ENCODE peak calls at places on chromosomes 7 and 10, in ten cellular contexts. I is cardiac muscle cell, J is fibroblast of lung, Y is HCT116, D is sigmoid colon, Z is BJ, V is cardiac fibroblast, S is choroid plexus epithelial cell, M is fibroblast of pulmonary artery, G is AG04450. T is an unnamed sample.

GRCh38 chr10:110207805-110208613 is 604 bp downstream of the MXI1 start:
- DNase-seq in I (peak), J (peak), Y (no peak), D (peak), Z (no peak), V (peak), S (peak), M (peak), G (no peak), T (no peak)

GRCh38 chr7:44460325-44460724 is 30.1 kb downstream of the NUDCD3 start:
- DNase-seq in I (no peak), J (peak), Y (no peak), D (no peak), Z (no peak), V (no peak), S (no peak), M (no peak), G (no peak), T (no peak)

GRCh38 chr7:150379590-150380379 is 655 bp downstream of the ZNF775 start:
- DNase-seq in I (no peak), J (no peak), Y (no peak), D (peak), Z (no peak), V (peak), S (no peak), M (no peak), G (no peak), T (no peak)

GRCh38 chr10:113267616-113268015 is 285.2 kb upstream of the HABP2 start:
- DNase-seq in I (no peak), J (peak), Y (no peak), D (no peak), Z (no peak), V (no peak), S (no peak), M (no peak), G (no peak), T (no peak)

GRCh38 chr7:102892631-102893278 is 20.0 kb upstream of the LRRC17 start:
- DNase-seq in I (peak), J (peak), Y (no peak), D (no peak), Z (no peak), V (peak), S (peak), M (peak), G (no peak), T (no peak)

GRCh38 chr10:132897516-132898381 is 44.6 kb downstream of the CFAP46 start:
- DNase-seq in I (no peak), J (no peak), Y (no peak), D (peak), Z (no peak), V (no peak), S (no peak), M (no peak), G (no peak), T (no peak)

GRCh38 chr7:12458520-12459131 is 55.0 kb upstream of the VWDE start:
- DNase-seq in I (peak), J (peak), Y (peak), D (no peak), Z (no peak), V (peak), S (peak), M (peak), G (no peak), T (peak)

GRCh38 chr7:158976468-158976848 is 120.1 kb downstream of the DYNC2I1 start:
- DNase-seq in I (peak), J (no peak), Y (no peak), D (no peak), Z (no peak), V (no peak), S (no peak), M (no peak), G (no peak), T (no peak)

GRCh38 chr10:96890172-96890513 is 58.0 kb downstream of the LCOR start:
- DNase-seq in I (no peak), J (peak), Y (no peak), D (no peak), Z (no peak), V (no peak), S (no peak), M (no peak), G (no peak), T (no peak)

GRCh38 chr10:132613566-132614348 is 76.2 kb downstream of the INPP5A start:
- DNase-seq in I (no peak), J (no peak), Y (no peak), D (peak), Z (no peak), V (no peak), S (no peak), M (no peak), G (no peak), T (no peak)

GRCh38 chr7:69374036-69374420 is 224.2 kb upstream of the AUTS2 start:
- DNase-seq in I (peak), J (peak), Y (no peak), D (no peak), Z (no peak), V (no peak), S (no peak), M (no peak), G (no peak), T (no peak)

GRCh38 chr10:113000876-113001598 is 51.0 kb downstream of the TCF7L2 start:
- DNase-seq in I (no peak), J (no peak), Y (no peak), D (no peak), Z (no peak), V (no peak), S (no peak), M (no peak), G (no peak), T (no peak)

GRCh38 chr7:925601-926000 is 28.9 kb downstream of the ADAP1 start:
- DNase-seq in I (no peak), J (no peak), Y (no peak), D (peak), Z (no peak), V (no peak), S (no peak), M (no peak), G (no peak), T (no peak)

GRCh38 chr7:15888090-15888489 is 201.6 kb upstream of the MEOX2 start:
- DNase-seq in I (no peak), J (no peak), Y (no peak), D (no peak), Z (no peak), V (no peak), S (no peak), M (no peak), G (no peak), T (no peak)

GRCh38 chr7:65503434-65504152 is 129.9 kb downstream of the ZNF92 start:
- DNase-seq in I (no peak), J (no peak), Y (no peak), D (no peak), Z (no peak), V (no peak), S (no peak), M (no peak), G (no peak), T (no peak)

GRCh38 chr10:71326464-71326881 is 7.4 kb downstream of the SLC29A3 start:
- DNase-seq in I (no peak), J (no peak), Y (no peak), D (no peak), Z (no peak), V (no peak), S (no peak), M (no peak), G (no peak), T (no peak)

GRCh38 chr7:12865593-12865992 is 178.2 kb downstream of the ARL4A start:
- DNase-seq in I (no peak), J (no peak), Y (no peak), D (no peak), Z (no peak), V (no peak), S (no peak), M (no peak), G (no peak), T (no peak)

DNA sequence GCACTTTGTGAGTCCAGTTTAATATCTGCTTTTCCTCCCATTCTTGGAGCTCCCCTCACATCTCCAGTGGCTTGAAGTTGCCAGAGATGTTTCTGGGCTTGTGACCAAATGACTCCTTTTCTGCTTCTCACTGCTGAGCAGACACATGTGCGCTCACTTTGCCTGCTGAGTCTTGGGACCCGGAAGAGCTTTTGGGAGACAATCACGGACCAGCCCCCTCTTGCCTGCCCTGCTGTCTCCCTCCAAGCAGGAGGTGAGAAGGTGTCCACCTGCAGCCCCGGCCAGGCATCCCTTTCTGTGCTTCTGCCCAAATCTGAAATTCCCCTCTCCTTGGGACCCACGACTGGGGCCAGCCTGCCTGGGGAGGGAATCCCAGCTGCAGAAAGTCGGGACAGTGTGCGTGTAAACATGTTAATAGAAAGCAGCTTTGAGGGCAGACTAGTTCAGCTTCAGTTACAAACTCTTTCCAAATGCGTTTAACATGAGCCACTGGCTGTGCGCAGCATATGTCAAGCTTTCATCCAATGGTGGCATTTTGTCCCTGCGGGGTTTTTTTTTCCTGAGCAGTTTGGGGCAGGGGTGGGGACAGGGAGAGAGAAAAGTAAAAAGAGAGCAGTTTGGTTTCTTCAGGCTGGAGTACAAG is 31.7 kb downstream of the HTRA1 start:
- DNase-seq in I (peak), J (peak), Y (no peak), D (peak), Z (no peak), V (peak), S (peak), M (no peak), G (no peak), T (no peak)
- TF ChIP-seq CTCF in I (no peak), J (no peak), Y (no peak), D (no peak), Z (no peak), V (no peak), S (no peak), M (no peak), G (no peak), T (no peak)

GRCh38 chr10:103181244-103181643 is 11.8 kb downstream of the NT5C2 start:
- DNase-seq in I (peak), J (no peak), Y (no peak), D (no peak), Z (no peak), V (no peak), S (peak), M (peak), G (no peak), T (no peak)
- H3K4me3 ChIP-seq in I (no peak), J (no peak), Y (no peak), D (no peak), Z (no peak), V (no peak), S (no peak), M (no peak), G (no peak), T (no peak)

GRCh38 chr7:94295805-94296204 is 98.9 kb upstream of the COL1A2 start:
- DNase-seq in I (peak), J (peak), Y (no peak), D (no peak), Z (peak), V (peak), S (peak), M (peak), G (peak), T (peak)
- TF ChIP-seq CTCF in I (peak), J (peak), Y (peak), D (peak), Z (peak), V (peak), S (peak), M (peak), G (peak), T (peak)

GRCh38 chr7:35605760-35606159 is 89.2 kb downstream of the HERPUD2 start:
- DNase-seq in I (peak), J (peak), Y (no peak), D (no peak), Z (peak), V (peak), S (peak), M (peak), G (peak), T (no peak)

GRCh38 chr7:35599061-35599460 is 95.9 kb downstream of the HERPUD2 start:
- DNase-seq in I (no peak), J (no peak), Y (no peak), D (no peak), Z (no peak), V (no peak), S (no peak), M (no peak), G (no peak), T (no peak)

GRCh38 chr7:35599642-35600041 is 95.3 kb downstream of the HERPUD2 start:
- DNase-seq in I (no peak), J (no peak), Y (no peak), D (no peak), Z (no peak), V (no peak), S (no peak), M (no peak), G (no peak), T (no peak)

DNA sequence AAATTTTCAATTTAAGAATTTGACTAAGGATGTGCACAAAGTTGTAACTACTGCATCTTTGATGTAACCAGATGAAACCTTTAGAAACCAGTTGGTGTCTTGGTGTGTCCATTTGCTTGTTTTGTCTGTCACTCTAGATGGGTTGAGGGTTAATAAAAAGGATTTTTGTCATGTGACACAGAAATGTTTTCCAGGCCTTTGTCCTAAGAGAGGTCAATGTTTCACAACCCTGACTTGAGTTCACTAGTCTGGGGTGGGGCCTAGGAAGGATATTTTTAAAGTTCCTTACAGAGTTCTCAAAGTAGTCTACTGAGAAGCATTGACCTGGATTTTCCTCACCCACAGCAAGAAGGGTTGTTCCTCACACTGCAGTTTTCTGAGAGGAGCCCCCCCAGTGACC is 90.3 kb downstream of the HERPUD2 start:
- DNase-seq in I (no peak), J (no peak), Y (no peak), D (no peak), Z (no peak), V (no peak), S (no peak), M (no peak), G (no peak), T (no peak)
- H3K4me3 ChIP-seq in I (no peak), J (no peak), Y (no peak), D (no peak), Z (no peak), V (no peak), S (no peak), M (no peak), G (no peak), T (no peak)

GRCh38 chr10:69636626-69637550 is 6.8 kb downstream of the FAM241B start:
- DNase-seq in I (peak), J (no peak), Y (peak), D (no peak), Z (no peak), V (peak), S (peak), M (peak), G (no peak), T (no peak)
- TF ChIP-seq CTCF in I (peak), J (no peak), Y (peak), D (no peak), Z (peak), V (peak), S (peak), M (peak), G (peak), T (peak)

T was measured in HFF-Myc.